ENCODE peak calls at places on chromosomes 2 and 18, in seven cellular contexts. One of them, this sample, is unnamed.

GRCh38 chr2:119472749-119473148 is 41.1 kb downstream of the TMEM37 start:
- DNase-seq in T-cell: no peak
- DNase-seq in NCI-H146: no peak
- DNase-seq in COR-L47: no peak
- DNase-seq in kidney tubule cell: no peak
- DNase-seq in endodermal cell: no peak
- DNase-seq in KBM-7: no peak
- DNase-seq in this sample: peak; percentile 34

GRCh38 chr18:62616331-62616805 is 93.5 kb downstream of the ZCCHC2 start:
- DNase-seq in T-cell: no peak
- DNase-seq in NCI-H146: no peak
- DNase-seq in COR-L47: no peak
- DNase-seq in kidney tubule cell: no peak
- DNase-seq in endodermal cell: no peak
- DNase-seq in KBM-7: no peak
- DNase-seq in this sample: no peak

GRCh38 chr18:62460851-62461300 is 61.9 kb upstream of the ZCCHC2 start:
- DNase-seq in T-cell: no peak
- DNase-seq in NCI-H146: peak; percentile 32
- DNase-seq in COR-L47: no peak
- DNase-seq in kidney tubule cell: no peak
- DNase-seq in endodermal cell: no peak
- DNase-seq in KBM-7: peak; percentile 25
- DNase-seq in this sample: no peak

GRCh38 chr2:27492557-27492956 is 2.4 kb downstream of the FNDC4 start:
- DNase-seq in T-cell: no peak
- DNase-seq in NCI-H146: no peak
- DNase-seq in COR-L47: no peak
- DNase-seq in kidney tubule cell: no peak
- DNase-seq in endodermal cell: no peak
- DNase-seq in KBM-7: no peak
- DNase-seq in this sample: no peak

GRCh38 chr2:174546519-174547506 is 50.8 kb downstream of the WIPF1 start:
- DNase-seq in T-cell: no peak
- DNase-seq in NCI-H146: peak; percentile 48
- DNase-seq in COR-L47: peak; percentile 16
- DNase-seq in kidney tubule cell: peak; percentile 33
- DNase-seq in endodermal cell: peak; percentile 88
- DNase-seq in KBM-7: peak; percentile 57
- DNase-seq in this sample: peak; percentile 53

GRCh38 chr2:71210292-71210691 is 16.6 kb downstream of the PAIP2B start:
- DNase-seq in T-cell: no peak
- DNase-seq in NCI-H146: no peak
- DNase-seq in COR-L47: no peak
- DNase-seq in kidney tubule cell: no peak
- DNase-seq in endodermal cell: no peak
- DNase-seq in KBM-7: no peak
- DNase-seq in this sample: no peak

GRCh38 chr2:26626606-26627005 is 14.6 kb downstream of the CIB4 start:
- DNase-seq in T-cell: no peak
- DNase-seq in NCI-H146: no peak
- DNase-seq in COR-L47: no peak
- DNase-seq in kidney tubule cell: no peak
- DNase-seq in endodermal cell: no peak
- DNase-seq in KBM-7: no peak
- DNase-seq in this sample: no peak

GRCh38 chr2:30686669-30687068 is 120.6 kb downstream of the CAPN13 start:
- DNase-seq in T-cell: no peak
- DNase-seq in NCI-H146: peak; percentile 56
- DNase-seq in COR-L47: no peak
- DNase-seq in kidney tubule cell: no peak
- DNase-seq in endodermal cell: no peak
- DNase-seq in KBM-7: no peak
- DNase-seq in this sample: peak; percentile 80

GRCh38 chr2:188897096-188897495 is 77.1 kb upstream of the COL3A1 start:
- DNase-seq in T-cell: no peak
- DNase-seq in NCI-H146: no peak
- DNase-seq in COR-L47: no peak
- DNase-seq in kidney tubule cell: no peak
- DNase-seq in endodermal cell: no peak
- DNase-seq in KBM-7: no peak
- DNase-seq in this sample: no peak

GRCh38 chr2:26008851-26009566 is 24.9 kb upstream of the RAB10 start:
- DNase-seq in T-cell: no peak
- DNase-seq in NCI-H146: no peak
- DNase-seq in COR-L47: no peak
- DNase-seq in kidney tubule cell: peak; percentile 80
- DNase-seq in endodermal cell: no peak
- DNase-seq in KBM-7: peak; percentile 95
- DNase-seq in this sample: no peak

GRCh38 chr2:158644139-158644538 is 151.0 kb upstream of the DAPL1 start:
- DNase-seq in T-cell: no peak
- DNase-seq in NCI-H146: no peak
- DNase-seq in COR-L47: no peak
- DNase-seq in kidney tubule cell: peak; percentile 30
- DNase-seq in endodermal cell: no peak
- DNase-seq in KBM-7: no peak
- DNase-seq in this sample: no peak

GRCh38 chr2:191661099-191661681 is 16.7 kb upstream of the NABP1 start:
- DNase-seq in T-cell: no peak
- DNase-seq in NCI-H146: no peak
- DNase-seq in COR-L47: no peak
- DNase-seq in kidney tubule cell: peak; percentile 38
- DNase-seq in endodermal cell: no peak
- DNase-seq in KBM-7: no peak
- DNase-seq in this sample: no peak

GRCh38 chr2:70716131-70716766 is 51.8 kb downstream of the ADD2 start:
- DNase-seq in T-cell: no peak
- DNase-seq in NCI-H146: no peak
- DNase-seq in COR-L47: no peak
- DNase-seq in kidney tubule cell: no peak
- DNase-seq in endodermal cell: peak; percentile 47
- DNase-seq in KBM-7: no peak
- DNase-seq in this sample: peak; percentile 4

GRCh38 chr2:172884336-172884735 is 148.7 kb downstream of the RAPGEF4 start:
- DNase-seq in T-cell: no peak
- DNase-seq in NCI-H146: no peak
- DNase-seq in COR-L47: no peak
- DNase-seq in kidney tubule cell: no peak
- DNase-seq in endodermal cell: no peak
- DNase-seq in KBM-7: no peak
- DNase-seq in this sample: no peak

GRCh38 chr2:3914243-3914642 is 210.9 kb downstream of the DCDC2C start:
- DNase-seq in T-cell: no peak
- DNase-seq in NCI-H146: peak; percentile 41
- DNase-seq in COR-L47: peak; percentile 52
- DNase-seq in kidney tubule cell: no peak
- DNase-seq in endodermal cell: no peak
- DNase-seq in KBM-7: no peak
- DNase-seq in this sample: peak; percentile 66